ENCODE peak calls at places on chromosomes 11 and 22, in nine cellular contexts. D, L, C, R, P, A, Z, K and O are unnamed samples.

GRCh38 chr22:28017859-28018258 is 98.8 kb upstream of the PITPNB start:
- DNase-seq in D (no peak), L (no peak), C (no peak), R (no peak), P (no peak), A (peak), Z (peak), K (peak), O (no peak)

GRCh38 chr11:119347940-119348339 is 1.4 kb upstream of the MFRP start:
- DNase-seq in D (no peak), L (no peak), C (no peak), R (no peak), P (no peak), A (no peak), Z (no peak), K (no peak), O (no peak)

GRCh38 chr11:8252388-8252787 is 11.3 kb downstream of the LMO1 start:
- DNase-seq in D (no peak), L (no peak), C (no peak), R (no peak), P (no peak), A (no peak), Z (no peak), K (peak), O (no peak)

GRCh38 chr22:20239951-20240773 is 28.0 kb downstream of the RTN4R start:
- DNase-seq in D (no peak), L (peak), C (no peak), R (peak), P (no peak), A (peak), Z (peak), K (no peak), O (no peak)

GRCh38 chr11:12813371-12814225 is 139.4 kb downstream of the TEAD1 start:
- DNase-seq in D (no peak), L (no peak), C (no peak), R (no peak), P (no peak), A (peak), Z (no peak), K (no peak), O (no peak)

GRCh38 chr11:129998107-129998506 is 4.5 kb downstream of the PRDM10 start:
- DNase-seq in D (no peak), L (no peak), C (no peak), R (no peak), P (no peak), A (no peak), Z (no peak), K (no peak), O (no peak)

GRCh38 chr11:8335683-8336082 is 72.0 kb upstream of the LMO1 start:
- DNase-seq in D (no peak), L (no peak), C (no peak), R (no peak), P (no peak), A (no peak), Z (no peak), K (no peak), O (no peak)

GRCh38 chr11:15180212-15180814 is 65.6 kb downstream of the INSC start:
- DNase-seq in D (no peak), L (no peak), C (no peak), R (no peak), P (no peak), A (no peak), Z (no peak), K (no peak), O (no peak)

GRCh38 chr22:49012695-49013094 is 815.0 kb downstream of the BRD1 start:
- DNase-seq in D (no peak), L (no peak), C (no peak), R (no peak), P (no peak), A (no peak), Z (no peak), K (no peak), O (no peak)

GRCh38 chr11:109731451-109731850 is 309.5 kb downstream of the C11orf87 start:
- DNase-seq in D (no peak), L (no peak), C (no peak), R (no peak), P (no peak), A (no peak), Z (no peak), K (no peak), O (no peak)

GRCh38 chr11:97007283-97007682 is 617.5 kb downstream of the JRKL start:
- DNase-seq in D (no peak), L (no peak), C (no peak), R (no peak), P (no peak), A (no peak), Z (no peak), K (no peak), O (no peak)